ENCODE peak calls at places on chromosomes 2 and 18, in ten cellular contexts. One of them, this sample, is unnamed.

GRCh38 chr2:12467303-12467702 is 249.4 kb upstream of the TRIB2 start:
- DNase-seq in amniotic stem cell: no peak
- DNase-seq in iris pigment epithelial cell: no peak
- DNase-seq in NCI-H510A treated with DMSO at 0.1 percent for 48 hours: no peak
- DNase-seq in NCI-H1105 treated with DMSO at 0.1 percent for 48 hours: no peak
- DNase-seq in head of caudate nucleus: no peak
- DNase-seq in kidney epithelial cell: no peak
- DNase-seq in left ventricle myocardium superior: no peak
- DNase-seq in progenitor cell of endocrine pancreas: no peak
- DNase-seq in AG08395: no peak
- DNase-seq in this sample: no peak

GRCh38 chr2:219176818-219177593 is at the start of gene CNPPD1:
- DNase-seq in AG08395: peak
- DNase-seq in head of caudate nucleus: peak
- DNase-seq in kidney epithelial cell: no peak
- DNase-seq in iris pigment epithelial cell: peak
- DNase-seq in progenitor cell of endocrine pancreas: peak
- DNase-seq in NCI-H510A treated with DMSO at 0.1 percent for 48 hours: peak
- DNase-seq in left ventricle myocardium superior: peak
- DNase-seq in amniotic stem cell: peak
- DNase-seq in NCI-H1105 treated with DMSO at 0.1 percent for 48 hours: peak
- DNase-seq in this sample: peak

GRCh38 chr2:120037995-120038541 is 25.2 kb downstream of the EPB41L5 start:
- DNase-seq in iris pigment epithelial cell: peak
- DNase-seq in amniotic stem cell: no peak
- DNase-seq in head of caudate nucleus: no peak
- DNase-seq in NCI-H510A treated with DMSO at 0.1 percent for 48 hours: no peak
- DNase-seq in AG08395: no peak
- DNase-seq in NCI-H1105 treated with DMSO at 0.1 percent for 48 hours: no peak
- DNase-seq in progenitor cell of endocrine pancreas: no peak
- DNase-seq in left ventricle myocardium superior: no peak
- DNase-seq in kidney epithelial cell: no peak
- DNase-seq in this sample: no peak

GRCh38 chr2:120208381-120209353 is 14.5 kb downstream of the TMEM185B start:
- DNase-seq in iris pigment epithelial cell: no peak
- DNase-seq in NCI-H510A treated with DMSO at 0.1 percent for 48 hours: no peak
- DNase-seq in AG08395: no peak
- DNase-seq in amniotic stem cell: no peak
- DNase-seq in left ventricle myocardium superior: no peak
- DNase-seq in NCI-H1105 treated with DMSO at 0.1 percent for 48 hours: no peak
- DNase-seq in kidney epithelial cell: no peak
- DNase-seq in head of caudate nucleus: no peak
- DNase-seq in progenitor cell of endocrine pancreas: no peak
- DNase-seq in this sample: no peak

GRCh38 chr2:240888890-240889573 is 6.9 kb downstream of the MAB21L4 start:
- DNase-seq in kidney epithelial cell: no peak
- DNase-seq in AG08395: no peak
- DNase-seq in left ventricle myocardium superior: peak
- DNase-seq in progenitor cell of endocrine pancreas: no peak
- DNase-seq in amniotic stem cell: no peak
- DNase-seq in NCI-H1105 treated with DMSO at 0.1 percent for 48 hours: no peak
- DNase-seq in NCI-H510A treated with DMSO at 0.1 percent for 48 hours: no peak
- DNase-seq in head of caudate nucleus: no peak
- DNase-seq in iris pigment epithelial cell: no peak
- DNase-seq in this sample: no peak

GRCh38 chr2:104025296-104025695 is 828.6 kb upstream of the POU3F3 start:
- DNase-seq in progenitor cell of endocrine pancreas: no peak
- DNase-seq in AG08395: no peak
- DNase-seq in iris pigment epithelial cell: no peak
- DNase-seq in NCI-H510A treated with DMSO at 0.1 percent for 48 hours: no peak
- DNase-seq in left ventricle myocardium superior: no peak
- DNase-seq in NCI-H1105 treated with DMSO at 0.1 percent for 48 hours: no peak
- DNase-seq in amniotic stem cell: no peak
- DNase-seq in kidney epithelial cell: no peak
- DNase-seq in head of caudate nucleus: no peak
- DNase-seq in this sample: no peak

GRCh38 chr2:127702395-127703009 is 1.2 kb downstream of the SFT2D3 start:
- DNase-seq in head of caudate nucleus: no peak
- DNase-seq in NCI-H1105 treated with DMSO at 0.1 percent for 48 hours: no peak
- DNase-seq in left ventricle myocardium superior: no peak
- DNase-seq in progenitor cell of endocrine pancreas: no peak
- DNase-seq in amniotic stem cell: no peak
- DNase-seq in NCI-H510A treated with DMSO at 0.1 percent for 48 hours: peak
- DNase-seq in iris pigment epithelial cell: no peak
- DNase-seq in kidney epithelial cell: no peak
- DNase-seq in AG08395: no peak
- DNase-seq in this sample: no peak

GRCh38 chr2:215917953-215918620 is 95.3 kb downstream of the MREG start:
- DNase-seq in AG08395: peak
- DNase-seq in NCI-H510A treated with DMSO at 0.1 percent for 48 hours: no peak
- DNase-seq in iris pigment epithelial cell: peak
- DNase-seq in NCI-H1105 treated with DMSO at 0.1 percent for 48 hours: no peak
- DNase-seq in kidney epithelial cell: peak
- DNase-seq in left ventricle myocardium superior: no peak
- DNase-seq in progenitor cell of endocrine pancreas: no peak
- DNase-seq in head of caudate nucleus: no peak
- DNase-seq in amniotic stem cell: peak
- DNase-seq in this sample: no peak

GRCh38 chr2:112006076-112006410 is 49.0 kb upstream of the TMEM87B start:
- DNase-seq in left ventricle myocardium superior: no peak
- DNase-seq in amniotic stem cell: no peak
- DNase-seq in iris pigment epithelial cell: peak
- DNase-seq in AG08395: peak
- DNase-seq in NCI-H1105 treated with DMSO at 0.1 percent for 48 hours: no peak
- DNase-seq in NCI-H510A treated with DMSO at 0.1 percent for 48 hours: no peak
- DNase-seq in head of caudate nucleus: no peak
- DNase-seq in kidney epithelial cell: no peak
- DNase-seq in progenitor cell of endocrine pancreas: no peak
- DNase-seq in this sample: no peak

GRCh38 chr2:111932841-111933291 is 34.5 kb downstream of the MERTK start:
- DNase-seq in progenitor cell of endocrine pancreas: no peak
- DNase-seq in iris pigment epithelial cell: no peak
- DNase-seq in AG08395: no peak
- DNase-seq in head of caudate nucleus: no peak
- DNase-seq in amniotic stem cell: no peak
- DNase-seq in NCI-H510A treated with DMSO at 0.1 percent for 48 hours: no peak
- DNase-seq in left ventricle myocardium superior: no peak
- DNase-seq in NCI-H1105 treated with DMSO at 0.1 percent for 48 hours: no peak
- DNase-seq in kidney epithelial cell: no peak
- DNase-seq in this sample: no peak

GRCh38 chr2:236776695-236777251 is 207.1 kb downstream of the ACKR3 start:
- DNase-seq in NCI-H510A treated with DMSO at 0.1 percent for 48 hours: no peak
- DNase-seq in kidney epithelial cell: peak
- DNase-seq in head of caudate nucleus: no peak
- DNase-seq in left ventricle myocardium superior: no peak
- DNase-seq in progenitor cell of endocrine pancreas: no peak
- DNase-seq in NCI-H1105 treated with DMSO at 0.1 percent for 48 hours: no peak
- DNase-seq in amniotic stem cell: no peak
- DNase-seq in AG08395: peak
- DNase-seq in iris pigment epithelial cell: peak
- DNase-seq in this sample: no peak

GRCh38 chr18:30971338-30971956 is 71.1 kb downstream of the DSC3 start:
- DNase-seq in left ventricle myocardium superior: no peak
- DNase-seq in AG08395: peak
- DNase-seq in head of caudate nucleus: no peak
- DNase-seq in kidney epithelial cell: no peak
- DNase-seq in iris pigment epithelial cell: peak
- DNase-seq in progenitor cell of endocrine pancreas: no peak
- DNase-seq in NCI-H1105 treated with DMSO at 0.1 percent for 48 hours: peak
- DNase-seq in NCI-H510A treated with DMSO at 0.1 percent for 48 hours: peak
- DNase-seq in amniotic stem cell: peak
- DNase-seq in this sample: no peak

GRCh38 chr18:8721716-8722115 is 16.4 kb downstream of the MTCL1 start:
- DNase-seq in progenitor cell of endocrine pancreas: no peak
- DNase-seq in kidney epithelial cell: no peak
- DNase-seq in amniotic stem cell: no peak
- DNase-seq in NCI-H510A treated with DMSO at 0.1 percent for 48 hours: no peak
- DNase-seq in AG08395: peak
- DNase-seq in head of caudate nucleus: no peak
- DNase-seq in NCI-H1105 treated with DMSO at 0.1 percent for 48 hours: no peak
- DNase-seq in left ventricle myocardium superior: no peak
- DNase-seq in iris pigment epithelial cell: peak
- DNase-seq in this sample: no peak

GRCh38 chr2:233121856-233122255 is 61.7 kb downstream of the INPP5D start:
- DNase-seq in NCI-H510A treated with DMSO at 0.1 percent for 48 hours: no peak
- DNase-seq in head of caudate nucleus: no peak
- DNase-seq in AG08395: no peak
- DNase-seq in kidney epithelial cell: no peak
- DNase-seq in NCI-H1105 treated with DMSO at 0.1 percent for 48 hours: no peak
- DNase-seq in left ventricle myocardium superior: no peak
- DNase-seq in amniotic stem cell: no peak
- DNase-seq in progenitor cell of endocrine pancreas: no peak
- DNase-seq in iris pigment epithelial cell: no peak
- DNase-seq in this sample: no peak